ENCODE peak calls at places on chromosomes 5 and 9, in six cellular contexts. M is CD8-positive, alpha-beta T cell; E is GM23248; T is sigmoid colon; A is HepG2; O is cardiac muscle cell. C is an unnamed sample.

GRCh38 chr5:60382761-60383160 is 317.2 kb downstream of the DEPDC1B start:
- DNase-seq in M (no peak), E (peak; percentile 55), T (no peak), A (no peak), O (peak; percentile 11), C (no peak)

GRCh38 chr5:76513486-76513885 is 109.7 kb downstream of the F2RL2 start:
- DNase-seq in M (no peak), E (no peak), T (no peak), A (no peak), O (no peak), C (no peak)

GRCh38 chr5:38823503-38823902 is 22.3 kb upstream of the OSMR start:
- DNase-seq in M (no peak), E (no peak), T (no peak), A (no peak), O (no peak), C (no peak)

GRCh38 chr9:134981001-134981400 is 63.3 kb upstream of the FCN1 start:
- DNase-seq in M (no peak), E (no peak), T (peak; percentile 19), A (no peak), O (no peak), C (no peak)

GRCh38 chr9:130372057-130372456 is 72.7 kb upstream of the ASS1 start:
- DNase-seq in M (no peak), E (no peak), T (no peak), A (no peak), O (no peak), C (no peak)

GRCh38 chr9:93184439-93185221 is 691 bp downstream of the WNK2 start:
- DNase-seq in M (no peak), E (peak; percentile 23), T (no peak), A (no peak), O (peak; percentile 39), C (no peak)

GRCh38 chr5:126403871-126404270 is 19.3 kb upstream of the GRAMD2B start:
- DNase-seq in M (no peak), E (peak; percentile 68), T (no peak), A (no peak), O (no peak), C (no peak)

GRCh38 chr9:133774799-133775198 is 36.6 kb upstream of the SARDH start:
- DNase-seq in M (no peak), E (no peak), T (no peak), A (no peak), O (no peak), C (no peak)

GRCh38 chr9:121885345-121885901 is 207.7 kb downstream of the TTLL11 start:
- DNase-seq in M (no peak), E (no peak), T (no peak), A (no peak), O (no peak), C (no peak)

GRCh38 chr5:10729320-10730133 is 31.5 kb downstream of the DAP start:
- DNase-seq in M (no peak), E (no peak), T (no peak), A (no peak), O (no peak), C (no peak)

GRCh38 chr5:35159370-35159742 is 70.9 kb downstream of the PRLR start:
- DNase-seq in M (no peak), E (no peak), T (no peak), A (peak; percentile 90), O (no peak), C (no peak)

GRCh38 chr5:135208555-135209494 is 174.8 kb upstream of the PITX1 start:
- DNase-seq in M (no peak), E (peak; percentile 95), T (peak; percentile 79), A (peak; percentile 79), O (peak; percentile 37), C (peak; percentile 58)

GRCh38 chr9:33881635-33882034 is 64.7 kb downstream of the UBE2R2 start:
- DNase-seq in M (no peak), E (peak; percentile 56), T (no peak), A (no peak), O (no peak), C (no peak)

GRCh38 chr9:131954299-131954698 is 125.4 kb downstream of the MED27 start:
- DNase-seq in M (no peak), E (no peak), T (no peak), A (no peak), O (peak; percentile 24), C (no peak)

GRCh38 chr5:90558344-90559192 is at the start of gene ADGRV1:
- DNase-seq in M (no peak), E (peak; percentile 30), T (no peak), A (peak; percentile 9), O (peak; percentile 95), C (no peak)

GRCh38 chr9:34929506-34930102 is 28.5 kb upstream of the PHF24 start:
- DNase-seq in M (no peak), E (peak; percentile 39), T (no peak), A (peak; percentile 23), O (peak; percentile 64), C (no peak)

GRCh38 chr5:43078956-43079355 is 38.8 kb upstream of the ANXA2R start:
- DNase-seq in M (no peak), E (peak; percentile 85), T (no peak), A (no peak), O (peak; percentile 52), C (no peak)

GRCh38 chr5:55895276-55895675 is 44.1 kb downstream of the IL31RA start:
- DNase-seq in M (no peak), E (no peak), T (no peak), A (no peak), O (no peak), C (no peak)

GRCh38 chr5:89560724-89561123 is 677.7 kb upstream of the MEF2C start:
- DNase-seq in M (no peak), E (no peak), T (no peak), A (no peak), O (no peak), C (no peak)

GRCh38 chr5:100537946-100538345 is 2.8 kb downstream of the FAM174A start:
- DNase-seq in M (no peak), E (no peak), T (no peak), A (no peak), O (no peak), C (no peak)

GRCh38 chr5:173884402-173885053 is 3.6 kb upstream of the CPEB4 start:
- DNase-seq in M (peak; percentile 39), E (no peak), T (no peak), A (no peak), O (no peak), C (no peak)

GRCh38 chr5:77305222-77305846 is 94.9 kb downstream of the PDE8B start:
- DNase-seq in M (no peak), E (no peak), T (peak; percentile 71), A (no peak), O (no peak), C (no peak)

GRCh38 chr5:146340260-146341081 is 1.8 kb downstream of the POU4F3 start:
- DNase-seq in M (no peak), E (peak; percentile 76), T (no peak), A (peak; percentile 36), O (peak; percentile 89), C (no peak)

GRCh38 chr9:108621991-108622390 is 233.8 kb downstream of the ACTL7B start:
- DNase-seq in M (no peak), E (no peak), T (no peak), A (no peak), O (no peak), C (no peak)
- H3K4me1 ChIP-seq in M (no peaks in the 10 kb centered on the region), E (peaks cover 26% of the 10 kb centered on the region), T (no peaks in the 10 kb centered on the region), A (no peaks in the 10 kb centered on the region), O (no peaks in the 10 kb centered on the region), C (no peaks in the 10 kb centered on the region)

DNA sequence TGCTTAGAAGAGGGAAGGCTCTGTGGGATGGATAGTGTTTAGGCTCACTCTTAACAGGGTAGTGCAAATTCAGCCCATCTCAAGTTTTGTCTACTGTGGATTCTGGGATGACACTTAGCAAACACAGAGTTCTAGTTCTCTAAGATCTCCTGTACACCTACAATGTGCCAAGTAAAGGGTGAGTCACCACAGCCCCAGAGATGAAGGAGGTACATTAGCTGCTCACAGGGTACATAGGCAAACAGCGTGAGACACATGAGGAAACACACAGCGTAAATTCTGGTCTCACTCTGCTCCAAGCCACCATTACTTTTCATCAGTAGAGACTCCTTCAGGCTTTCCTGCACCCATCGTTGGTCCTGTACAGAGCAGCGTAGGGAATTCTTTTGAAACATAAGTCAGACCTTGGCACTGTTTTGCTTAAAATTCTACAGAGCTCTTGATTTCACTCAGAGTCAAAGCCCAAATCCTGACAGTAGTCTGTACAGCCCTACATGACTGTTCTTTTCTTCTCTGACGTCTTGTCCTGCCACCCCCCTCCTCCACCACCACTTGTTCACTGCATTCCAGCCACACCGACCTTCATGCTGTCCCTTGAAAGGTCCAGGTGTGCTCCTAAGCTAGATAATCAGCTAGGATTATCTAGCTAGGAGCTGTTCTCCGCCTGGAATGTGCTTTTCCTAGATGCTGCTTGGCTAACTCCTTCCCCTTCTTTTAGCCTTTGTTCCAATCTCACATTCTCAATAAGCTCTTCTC is 8.7 kb downstream of the ASTN2 start:
- DNase-seq in M (no peak), E (no peak), T (no peak), A (no peak), O (no peak), C (no peak)
- H3K27ac ChIP-seq in M (no peak overlapping the region), E (no peak overlapping the region), T (no peak overlapping the region), A (no peak overlapping the region), O (no peak overlapping the region), C (no peak overlapping the region)

GRCh38 chr9:95666096-95666784 is 149.5 kb upstream of the PTCH1 start:
- DNase-seq in M (no peak), E (no peak), T (no peak), A (no peak), O (no peak), C (no peak)
- H3K27me3 ChIP-seq in M (no peaks in the 10 kb centered on the region), E (peaks cover 14% of the 10 kb centered on the region), T (no peaks in the 10 kb centered on the region), A (no peaks in the 10 kb centered on the region), O (no peaks in the 10 kb centered on the region), C (no peaks in the 10 kb centered on the region)

GRCh38 chr5:122465994-122466393 is 154.0 kb downstream of the SNCAIP start:
- DNase-seq in M (no peak), E (no peak), T (no peak), A (no peak), O (no peak), C (no peak)
- H3K4me1 ChIP-seq in M (no peaks in the 10 kb centered on the region), E (no peaks in the 10 kb centered on the region), T (no peaks in the 10 kb centered on the region), A (no peaks in the 10 kb centered on the region), O (no peaks in the 10 kb centered on the region), C (no peaks in the 10 kb centered on the region)

GRCh38 chr5:96758621-96759020 is 49.1 kb downstream of the ERAP1 start:
- DNase-seq in M (no peak), E (peak; percentile 33), T (no peak), A (no peak), O (no peak), C (no peak)
- H3K27ac ChIP-seq in M (no peak overlapping the region), E (no peak overlapping the region), T (no peak overlapping the region), A (no peak overlapping the region), O (no peak overlapping the region), C (no peak overlapping the region)

GRCh38 chr5:151904127-151904526 is 20.5 kb downstream of the GLRA1 start:
- DNase-seq in M (no peak), E (no peak), T (no peak), A (no peak), O (no peak), C (no peak)

GRCh38 chr5:151906246-151906645 is 18.4 kb downstream of the GLRA1 start:
- DNase-seq in M (no peak), E (no peak), T (no peak), A (no peak), O (no peak), C (no peak)

GRCh38 chr5:151904921-151905320 is 19.7 kb downstream of the GLRA1 start:
- DNase-seq in M (no peak), E (no peak), T (no peak), A (no peak), O (no peak), C (no peak)

GRCh38 chr5:151903243-151903653 is 21.4 kb downstream of the GLRA1 start:
- DNase-seq in M (no peak), E (no peak), T (no peak), A (no peak), O (no peak), C (no peak)

GRCh38 chr5:151905639-151906038 is 19.0 kb downstream of the GLRA1 start:
- DNase-seq in M (no peak), E (no peak), T (no peak), A (no peak), O (no peak), C (no peak)
- H3K27me3 ChIP-seq in M (no peaks in the 10 kb centered on the region), E (no peaks in the 10 kb centered on the region), T (no peaks in the 10 kb centered on the region), A (no peaks in the 10 kb centered on the region), O (peaks cover 42% of the 10 kb centered on the region), C (no peaks in the 10 kb centered on the region)

C was measured in right atrium auricular region.